ENCODE peak calls at places on chromosomes 13 and 19, in seven cellular contexts. D is adipocyte, Y is SJSA1, Z is sciatic nerve, M is OCI-LY7, I is DMS153, E is activated B cell treated with CpG ODN at 0.5 μM for 24 hours. O is an unnamed sample.

GRCh38 chr19:18895038-18895827 is 725 bp downstream of the CERS1 start:
- DNase-seq in Z (peak), E (no peak), M (peak), I (no peak), D (peak), Y (peak), O (peak)

GRCh38 chr13:31409678-31410356 is 210.0 kb downstream of the B3GLCT start:
- DNase-seq in I (no peak), Y (no peak), Z (no peak), M (peak), D (peak), E (no peak), O (no peak)

GRCh38 chr13:101575591-101575990 is 123.1 kb downstream of the ITGBL1 start:
- DNase-seq in D (peak), M (no peak), E (no peak), Y (no peak), Z (no peak), I (no peak), O (no peak)

GRCh38 chr19:998064-998463 is 2.2 kb upstream of the GRIN3B start:
- DNase-seq in E (no peak), I (no peak), M (no peak), Z (no peak), Y (no peak), D (no peak), O (no peak)

GRCh38 chr19:43699506-43700367 is 16.1 kb upstream of the IRGC start:
- DNase-seq in I (no peak), D (no peak), E (peak), Y (no peak), Z (peak), M (no peak), O (no peak)

GRCh38 chr13:40595693-40596092 is 70.7 kb downstream of the FOXO1 start:
- DNase-seq in M (no peak), Y (no peak), E (no peak), D (no peak), I (no peak), Z (no peak), O (no peak)

GRCh38 chr13:31427151-31427867 is 227.5 kb downstream of the B3GLCT start:
- DNase-seq in M (no peak), I (no peak), E (no peak), D (no peak), Z (no peak), Y (no peak), O (no peak)

GRCh38 chr19:43726736-43727592 is 11.1 kb downstream of the IRGC start:
- DNase-seq in I (no peak), D (no peak), E (no peak), M (no peak), Z (no peak), Y (no peak), O (no peak)

GRCh38 chr13:101996906-101997408 is 404.9 kb downstream of the FGF14 start:
- DNase-seq in M (no peak), D (no peak), I (no peak), Y (no peak), E (no peak), Z (no peak), O (peak)

GRCh38 chr19:50819636-50820035 is 4.0 kb downstream of the KLK1 start:
- DNase-seq in D (no peak), I (no peak), M (no peak), E (no peak), Z (no peak), Y (no peak), O (no peak)

GRCh38 chr19:16566161-16566560 is 6.1 kb downstream of the SLC35E1 start:
- DNase-seq in M (no peak), E (no peak), D (no peak), I (no peak), Z (no peak), Y (no peak), O (no peak)

GRCh38 chr13:104847863-104848262 is 1687.6 kb downstream of the EFNB2 start:
- DNase-seq in E (no peak), M (no peak), Y (no peak), D (no peak), I (no peak), Z (no peak), O (no peak)

O was measured in frontal cortex.